ENCODE peak calls at places on chromosome 13, in four cellular contexts. P, B, J and X are unnamed samples.
A peak's percentile ranks its signal among the peaks of the same experiment; 100 is the strongest.

GRCh38 chr13:34591801-34592454 is 350.1 kb upstream of the NBEA start:
- DNase-seq in P (peak; percentile 12), B (no peak), J (peak; percentile 22), X (no peak)

GRCh38 chr13:49220035-49220855 is at the start of gene MLNR:
- DNase-seq in J (no peak), P (peak; percentile 56), B (peak; percentile 64), X (no peak)

GRCh38 chr13:75299913-75300862 is 181.8 kb downstream of the TBC1D4 start:
- DNase-seq in B (no peak), P (no peak), J (no peak), X (no peak)

GRCh38 chr13:49560270-49561063 is 24.9 kb downstream of the RCBTB1 start:
- DNase-seq in P (no peak), B (peak; percentile 27), J (no peak), X (no peak)

GRCh38 chr13:72313546-72313945 is 413.9 kb downstream of the MZT1 start:
- DNase-seq in B (no peak), P (no peak), J (no peak), X (no peak)

GRCh38 chr13:59276436-59276835 is 887.3 kb downstream of the DIAPH3 start:
- DNase-seq in B (no peak), J (no peak), P (no peak), X (no peak)

GRCh38 chr13:40756042-40756441 is 14.9 kb downstream of the MRPS31 start:
- DNase-seq in B (no peak), P (no peak), J (no peak), X (no peak)

GRCh38 chr13:27625839-27626238 is 4.1 kb downstream of the POLR1D start:
- DNase-seq in B (no peak), P (no peak), J (no peak), X (no peak)

GRCh38 chr13:76271728-76272232 is 614.4 kb downstream of the KCTD12 start:
- DNase-seq in B (peak; percentile 10), J (no peak), P (no peak), X (no peak)

GRCh38 chr13:103443604-103444003 is 377.4 kb upstream of the SLC10A2 start:
- DNase-seq in P (no peak), J (no peak), B (no peak), X (no peak)

GRCh38 chr13:111312944-111313590 is 7.4 kb upstream of the TEX29 start:
- DNase-seq in P (no peak), J (no peak), B (no peak), X (no peak)

GRCh38 chr13:33242984-33243617 is 42.5 kb downstream of the STARD13 start:
- DNase-seq in P (no peak), B (no peak), J (no peak), X (no peak)